ENCODE peak calls at places on chromosomes 7 and 10, in five cellular contexts. E is lung, A is SHP77, X is SK-N-DZ, N is DMS79 treated with DMSO at 0.1 percent for 48 hours. C is an unnamed sample.

GRCh38 chr7:100066953-100067352 is 14.6 kb downstream of the ZNF3 start:
- DNase-seq in E (no peak), A (no peak), X (no peak), N (no peak), C (no peak)

GRCh38 chr10:61284222-61284890 is 168.8 kb downstream of the TMEM26 start:
- DNase-seq in E (no peak), A (peak), X (peak), N (peak), C (no peak)

GRCh38 chr7:72793791-72794190 is 34.2 kb downstream of the TYW1B start:
- DNase-seq in E (no peak), A (no peak), X (no peak), N (no peak), C (no peak)

GRCh38 chr7:142030294-142030693 is 34.6 kb downstream of the MGAM start:
- DNase-seq in E (no peak), A (no peak), X (no peak), N (no peak), C (no peak)

GRCh38 chr10:100709655-100710054 is 35.7 kb upstream of the PAX2 start:
- DNase-seq in E (no peak), A (no peak), X (no peak), N (no peak), C (no peak)

GRCh38 chr7:151261534-151261933 is 13.0 kb upstream of the SMARCD3 start:
- DNase-seq in E (peak), A (no peak), X (no peak), N (no peak), C (no peak)

GRCh38 chr10:78277734-78278404 is 244.2 kb downstream of the RPS24 start:
- DNase-seq in E (no peak), A (no peak), X (peak), N (no peak), C (no peak)

GRCh38 chr7:155168607-155169006 is 98.5 kb downstream of the HTR5A start:
- DNase-seq in E (no peak), A (no peak), X (no peak), N (no peak), C (no peak)

GRCh38 chr10:97928897-97929296 is 79.3 kb downstream of the GOLGA7B start:
- DNase-seq in E (no peak), A (no peak), X (no peak), N (no peak), C (no peak)

GRCh38 chr7:150388709-150389531 is 9.8 kb downstream of the ZNF775 start:
- DNase-seq in E (peak), A (peak), X (no peak), N (no peak), C (peak)

GRCh38 chr10:84114088-84114667 is 25.1 kb upstream of the GHITM start:
- DNase-seq in E (no peak), A (no peak), X (peak), N (no peak), C (no peak)

GRCh38 chr10:35027567-35027966 is 62.6 kb downstream of the CUL2 start:
- DNase-seq in E (no peak), A (no peak), X (no peak), N (peak), C (no peak)

GRCh38 chr10:72335394-72336258 is 19.1 kb downstream of the DNAJB12 start:
- DNase-seq in E (no peak), A (no peak), X (peak), N (no peak), C (peak)

GRCh38 chr10:62613429-62613828 is 191.1 kb upstream of the ADO start:
- DNase-seq in E (no peak), A (no peak), X (no peak), N (no peak), C (no peak)

GRCh38 chr10:84214612-84215235 is 10.6 kb downstream of the LRIT2 start:
- DNase-seq in E (no peak), A (no peak), X (no peak), N (no peak), C (no peak)

GRCh38 chr7:78039791-78040776 is 241.5 kb downstream of the PHTF2 start:
- DNase-seq in E (no peak), A (no peak), X (no peak), N (no peak), C (peak)

GRCh38 chr7:117829450-117829849 is 43.8 kb downstream of the CTTNBP2 start:
- DNase-seq in E (no peak), A (no peak), X (no peak), N (no peak), C (no peak)

GRCh38 chr7:85022064-85022697 is 164.7 kb downstream of the SEMA3D start:
- DNase-seq in E (no peak), A (no peak), X (no peak), N (no peak), C (no peak)

GRCh38 chr10:130045091-130045652 is 65.5 kb downstream of the C10orf143 start:
- DNase-seq in E (no peak), A (peak), X (no peak), N (no peak), C (no peak)

GRCh38 chr10:17025444-17026295 is 103.9 kb downstream of the CUBN start:
- DNase-seq in E (peak), A (no peak), X (peak), N (no peak), C (no peak)

GRCh38 chr7:148527717-148528168 is 62.8 kb upstream of the C7orf33 start:
- DNase-seq in E (peak), A (peak), X (peak), N (no peak), C (peak)

GRCh38 chr10:120833222-120833928 is 17.8 kb upstream of the WDR11 start:
- DNase-seq in E (no peak), A (no peak), X (no peak), N (no peak), C (peak)

GRCh38 chr7:89776980-89777379 is 377.3 kb upstream of the STEAP1 start:
- DNase-seq in E (no peak), A (no peak), X (no peak), N (no peak), C (no peak)

GRCh38 chr10:49168821-49169495 is 19.2 kb downstream of the TMEM273 start:
- DNase-seq in E (peak), A (no peak), X (no peak), N (no peak), C (no peak)

C was measured in Peyer's patch.